ENCODE peak calls at places on chromosomes 2 and 18, in five cellular contexts. R is dorsolateral prefrontal cortex, I is psoas muscle, J is BE2C, Z is WERI-Rb-1. H is an unnamed sample.

GRCh38 chr2:143685439-143686078 is 556.3 kb downstream of the ARHGAP15 start:
- DNase-seq in R (no peak), I (no peak), J (peak), Z (peak), H (no peak)

GRCh38 chr2:74301262-74301661 is 42.0 kb downstream of the SLC4A5 start:
- DNase-seq in R (no peak), I (no peak), J (no peak), Z (no peak), H (no peak)

GRCh38 chr18:68734311-68734710 is 19.4 kb upstream of the TMX3 start:
- DNase-seq in R (no peak), I (no peak), J (no peak), Z (no peak), H (peak)

GRCh38 chr2:127342101-127342500 is 45.7 kb downstream of the MAP3K2 start:
- DNase-seq in R (no peak), I (no peak), J (no peak), Z (no peak), H (no peak)

GRCh38 chr18:41975287-41975683 is 20.3 kb downstream of the PIK3C3 start:
- DNase-seq in R (no peak), I (no peak), J (no peak), Z (no peak), H (no peak)

GRCh38 chr2:102065675-102066252 is 74.0 kb downstream of the IL1R2 start:
- DNase-seq in R (no peak), I (peak), J (no peak), Z (no peak), H (no peak)

GRCh38 chr18:32424696-32425095 is 46.0 kb downstream of the GAREM1 start:
- DNase-seq in R (no peak), I (no peak), J (no peak), Z (no peak), H (no peak)

GRCh38 chr2:8694737-8695136 is 12.9 kb downstream of the ID2 start:
- DNase-seq in R (no peak), I (no peak), J (no peak), Z (peak), H (no peak)

GRCh38 chr2:20868377-20868776 is 45.5 kb upstream of the LDAH start:
- DNase-seq in R (no peak), I (no peak), J (no peak), Z (no peak), H (no peak)

GRCh38 chr18:72208920-72209676 is 335.0 kb downstream of the CBLN2 start:
- DNase-seq in R (no peak), I (no peak), J (no peak), Z (no peak), H (no peak)

GRCh38 chr2:225002656-225003045 is 39.6 kb downstream of the DOCK10 start:
- DNase-seq in R (no peak), I (no peak), J (no peak), Z (no peak), H (no peak)

GRCh38 chr2:26640331-26640745 is 828 bp downstream of the CIB4 start:
- DNase-seq in R (no peak), I (no peak), J (peak), Z (no peak), H (peak)

GRCh38 chr2:12430036-12430795 is 286.5 kb upstream of the TRIB2 start:
- DNase-seq in R (no peak), I (no peak), J (no peak), Z (no peak), H (no peak)

GRCh38 chr2:158290225-158290624 is 166.3 kb downstream of the CCDC148 start:
- DNase-seq in R (no peak), I (no peak), J (no peak), Z (no peak), H (no peak)

GRCh38 chr18:13982136-13982535 is 66.8 kb upstream of the MC2R start:
- DNase-seq in R (no peak), I (no peak), J (no peak), Z (no peak), H (no peak)

GRCh38 chr2:16005819-16006536 is 65.6 kb downstream of the MYCN start:
- DNase-seq in R (no peak), I (no peak), J (peak), Z (no peak), H (no peak)

GRCh38 chr2:182302174-182302573 is 124.7 kb downstream of the PDE1A start:
- DNase-seq in R (no peak), I (no peak), J (no peak), Z (no peak), H (no peak)

GRCh38 chr2:86352932-86353345 is 15.5 kb upstream of the REEP1 start:
- DNase-seq in R (no peak), I (peak), J (no peak), Z (no peak), H (no peak)

GRCh38 chr2:8976419-8976818 is 27.1 kb downstream of the MBOAT2 start:
- DNase-seq in R (no peak), I (no peak), J (no peak), Z (no peak), H (no peak)

GRCh38 chr2:40033781-40034180 is 254.7 kb upstream of the THUMPD2 start:
- DNase-seq in R (no peak), I (no peak), J (no peak), Z (no peak), H (no peak)

GRCh38 chr2:111705711-111706323 is 178.2 kb downstream of the ANAPC1 start:
- DNase-seq in R (no peak), I (peak), J (no peak), Z (no peak), H (peak)

GRCh38 chr2:20218331-20219320 is 6.3 kb downstream of the SDC1 start:
- DNase-seq in R (no peak), I (no peak), J (no peak), Z (no peak), H (no peak)

GRCh38 chr2:134405641-134406081 is 151.8 kb downstream of the MGAT5 start:
- DNase-seq in R (no peak), I (no peak), J (no peak), Z (no peak), H (no peak)

GRCh38 chr2:3730646-3731045 is 27.3 kb downstream of the DCDC2C start:
- DNase-seq in R (no peak), I (no peak), J (no peak), Z (no peak), H (no peak)

GRCh38 chr2:157625311-157625710 is 3.4 kb downstream of the ACVR1C start:
- DNase-seq in R (no peak), I (no peak), J (no peak), Z (no peak), H (no peak)

GRCh38 chr2:235492850-235493344 is 946 bp upstream of the AGAP1 start:
- DNase-seq in R (peak), I (no peak), J (no peak), Z (peak), H (no peak)

GRCh38 chr2:218438601-218439000 is 19.7 kb downstream of the VIL1 start:
- DNase-seq in R (peak), I (no peak), J (no peak), Z (no peak), H (no peak)

DNA sequence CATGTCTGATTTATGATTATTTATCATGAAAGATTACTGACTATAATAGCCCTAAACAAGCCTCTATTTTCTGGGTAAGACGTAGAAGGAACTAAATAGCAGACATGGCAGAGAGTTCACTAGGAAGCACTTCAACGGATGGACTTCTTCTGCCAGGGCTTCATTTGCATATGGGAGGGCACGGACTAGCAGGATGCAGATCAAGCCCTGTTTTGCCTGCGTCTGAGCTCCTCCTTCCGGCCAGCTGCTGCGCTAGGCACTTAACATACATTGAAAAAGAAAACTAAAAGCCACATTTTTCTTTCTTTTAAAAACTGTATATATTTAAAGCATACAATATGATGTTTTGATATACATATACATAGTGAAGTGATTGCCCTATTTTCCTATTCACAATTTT is 340.0 kb upstream of the MEX3C start:
- DNase-seq in R (no peak), I (no peak), J (peak), Z (peak), H (no peak)
- TF ChIP-seq CTCF in R (peak), I (peak), J (peak), Z (peak), H (no peak)

GRCh38 chr18:3666526-3667254 is 216.7 kb downstream of the TGIF1 start:
- DNase-seq in R (no peak), I (no peak), J (no peak), Z (no peak), H (no peak)
- TF ChIP-seq CTCF in R (no peak), I (no peak), J (no peak), Z (no peak), H (no peak)

DNA sequence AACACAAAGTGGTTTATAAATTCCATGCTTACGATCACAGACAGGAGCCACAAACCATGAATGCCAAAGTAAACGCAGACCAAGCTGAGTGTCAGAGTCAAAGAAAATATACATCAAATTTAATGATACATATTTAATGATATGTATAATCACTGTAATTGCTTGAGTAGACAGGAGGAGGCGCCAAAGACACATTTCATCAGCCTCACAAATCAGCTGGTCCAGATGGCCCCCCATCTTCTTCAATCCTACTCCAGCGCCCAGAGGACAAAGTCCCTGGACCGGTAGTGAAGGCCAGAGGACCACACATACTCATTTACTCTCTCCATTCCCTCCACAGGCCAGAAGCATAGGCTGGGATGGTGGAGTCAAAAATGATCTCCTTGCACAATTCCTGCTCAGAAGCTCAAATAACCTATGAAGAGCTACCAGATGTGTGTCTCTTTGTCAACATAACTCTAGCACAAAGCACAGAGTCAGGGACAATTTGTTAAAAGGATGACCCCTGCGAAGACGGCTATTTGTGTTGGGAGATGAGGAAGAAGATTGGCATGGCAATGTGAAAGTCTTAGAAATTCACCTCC is 149.3 kb upstream of the PGAP1 start:
- DNase-seq in R (no peak), I (no peak), J (peak), Z (no peak), H (no peak)
- TF ChIP-seq CTCF in R (no peak), I (peak), J (peak), Z (no peak), H (peak)

DNA sequence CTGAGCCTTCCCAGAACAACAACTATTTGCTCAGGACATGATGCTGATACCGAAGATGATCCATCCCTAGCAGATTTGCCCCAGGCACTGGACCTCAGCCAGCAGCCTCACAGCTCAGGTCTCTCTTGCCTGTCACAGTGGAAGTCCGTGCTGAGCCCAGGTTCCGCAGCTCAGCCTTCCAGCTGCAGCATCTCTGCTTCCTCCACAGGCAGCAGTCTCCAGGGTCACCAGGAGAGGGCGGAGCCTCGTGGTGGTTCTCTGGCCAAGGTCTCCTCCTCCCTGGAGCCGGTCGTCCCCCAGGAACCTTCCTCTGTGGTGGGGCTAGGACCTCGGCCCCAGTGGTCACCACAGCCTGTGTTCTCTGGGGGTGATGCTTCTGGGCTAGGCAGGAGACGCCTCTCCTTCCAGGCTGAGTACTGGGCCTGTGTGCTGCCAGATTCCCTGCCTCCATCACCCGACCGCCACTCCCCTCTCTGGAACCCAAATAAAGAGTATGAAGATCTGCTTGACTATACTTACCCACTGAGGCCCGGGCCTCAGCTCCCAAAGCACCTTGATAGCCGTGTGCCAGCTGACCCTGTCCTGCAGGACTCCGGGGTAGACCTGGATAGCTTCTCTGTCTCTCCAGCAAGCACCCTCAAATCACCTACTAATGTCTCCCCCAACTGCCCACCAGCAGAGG is 15.4 kb downstream of the CEP68 start:
- DNase-seq in R (no peak), I (no peak), J (peak), Z (no peak), H (no peak)
- TF ChIP-seq CTCF in R (no peak), I (peak), J (peak), Z (peak), H (peak)

H was measured in BJ.